ENCODE peak calls at places on chromosomes 3 and 15, in six cellular contexts. One of them, this sample, is unnamed.

GRCh38 chr15:59993950-59994401 is 10.1 kb upstream of the FOXB1 start:
- DNase-seq in breast epithelium: no peak
- DNase-seq in cardiac fibroblast: no peak
- DNase-seq in IMR-90: no peak
- DNase-seq in lower leg skin: no peak
- DNase-seq in fibroblast of the aortic adventitia: no peak
- DNase-seq in this sample: no peak

GRCh38 chr15:39908186-39908585 is 11.9 kb downstream of the GPR176 start:
- DNase-seq in breast epithelium: no peak
- DNase-seq in cardiac fibroblast: peak
- DNase-seq in IMR-90: peak
- DNase-seq in lower leg skin: no peak
- DNase-seq in fibroblast of the aortic adventitia: peak
- DNase-seq in this sample: peak

GRCh38 chr3:5038243-5038642 is 59.0 kb downstream of the BHLHE40 start:
- DNase-seq in breast epithelium: no peak
- DNase-seq in cardiac fibroblast: no peak
- DNase-seq in IMR-90: no peak
- DNase-seq in lower leg skin: no peak
- DNase-seq in fibroblast of the aortic adventitia: no peak
- DNase-seq in this sample: no peak

GRCh38 chr15:92612891-92613290 is 42.7 kb downstream of the FAM174B start:
- DNase-seq in breast epithelium: no peak
- DNase-seq in cardiac fibroblast: no peak
- DNase-seq in IMR-90: no peak
- DNase-seq in lower leg skin: no peak
- DNase-seq in fibroblast of the aortic adventitia: no peak
- DNase-seq in this sample: no peak

GRCh38 chr3:24857945-24858344 is 363.3 kb upstream of the THRB start:
- DNase-seq in breast epithelium: no peak
- DNase-seq in cardiac fibroblast: no peak
- DNase-seq in IMR-90: no peak
- DNase-seq in lower leg skin: no peak
- DNase-seq in fibroblast of the aortic adventitia: no peak
- DNase-seq in this sample: no peak

GRCh38 chr3:184129012-184129411 is 6.1 kb upstream of the EIF2B5 start:
- DNase-seq in breast epithelium: no peak
- DNase-seq in cardiac fibroblast: peak
- DNase-seq in IMR-90: peak
- DNase-seq in lower leg skin: no peak
- DNase-seq in fibroblast of the aortic adventitia: peak
- DNase-seq in this sample: peak

GRCh38 chr3:56858331-56858730 is 56.6 kb upstream of the ARHGEF3 start:
- DNase-seq in breast epithelium: no peak
- DNase-seq in cardiac fibroblast: no peak
- DNase-seq in IMR-90: no peak
- DNase-seq in lower leg skin: no peak
- DNase-seq in fibroblast of the aortic adventitia: no peak
- DNase-seq in this sample: no peak

GRCh38 chr3:156681003-156681402 is 6.6 kb downstream of the TIPARP start:
- DNase-seq in breast epithelium: peak
- DNase-seq in cardiac fibroblast: peak
- DNase-seq in IMR-90: peak
- DNase-seq in lower leg skin: peak
- DNase-seq in fibroblast of the aortic adventitia: peak
- DNase-seq in this sample: peak

GRCh38 chr3:138909904-138910303 is 37.0 kb downstream of the FOXL2 start:
- DNase-seq in breast epithelium: no peak
- DNase-seq in cardiac fibroblast: no peak
- DNase-seq in IMR-90: no peak
- DNase-seq in lower leg skin: no peak
- DNase-seq in fibroblast of the aortic adventitia: no peak
- DNase-seq in this sample: no peak

GRCh38 chr3:87442460-87442859 is 166.1 kb upstream of the POU1F1 start:
- DNase-seq in breast epithelium: no peak
- DNase-seq in cardiac fibroblast: no peak
- DNase-seq in IMR-90: no peak
- DNase-seq in lower leg skin: no peak
- DNase-seq in fibroblast of the aortic adventitia: no peak
- DNase-seq in this sample: no peak

GRCh38 chr3:156908398-156908797 is 82.2 kb downstream of the LEKR1 start:
- DNase-seq in breast epithelium: no peak
- DNase-seq in cardiac fibroblast: no peak
- DNase-seq in IMR-90: no peak
- DNase-seq in lower leg skin: no peak
- DNase-seq in fibroblast of the aortic adventitia: no peak
- DNase-seq in this sample: no peak

GRCh38 chr3:96334779-96335178 is 479.6 kb upstream of the EPHA6 start:
- DNase-seq in breast epithelium: no peak
- DNase-seq in cardiac fibroblast: no peak
- DNase-seq in IMR-90: no peak
- DNase-seq in lower leg skin: no peak
- DNase-seq in fibroblast of the aortic adventitia: no peak
- DNase-seq in this sample: no peak

GRCh38 chr15:85941186-85941855 is 138.3 kb upstream of the AGBL1 start:
- DNase-seq in breast epithelium: no peak
- DNase-seq in cardiac fibroblast: no peak
- DNase-seq in IMR-90: no peak
- DNase-seq in lower leg skin: no peak
- DNase-seq in fibroblast of the aortic adventitia: peak
- DNase-seq in this sample: no peak

GRCh38 chr15:56098230-56098899 is 105.0 kb upstream of the NEDD4 start:
- DNase-seq in breast epithelium: no peak
- DNase-seq in cardiac fibroblast: no peak
- DNase-seq in IMR-90: peak
- DNase-seq in lower leg skin: no peak
- DNase-seq in fibroblast of the aortic adventitia: peak
- DNase-seq in this sample: no peak

GRCh38 chr3:10366681-10367101 is 45.8 kb upstream of the SEC13 start:
- DNase-seq in breast epithelium: no peak
- DNase-seq in cardiac fibroblast: peak
- DNase-seq in IMR-90: peak
- DNase-seq in lower leg skin: no peak
- DNase-seq in fibroblast of the aortic adventitia: peak
- DNase-seq in this sample: peak

GRCh38 chr3:10361375-10361774 is 40.5 kb upstream of the SEC13 start:
- DNase-seq in breast epithelium: no peak
- DNase-seq in cardiac fibroblast: no peak
- DNase-seq in IMR-90: no peak
- DNase-seq in lower leg skin: no peak
- DNase-seq in fibroblast of the aortic adventitia: no peak
- DNase-seq in this sample: no peak

GRCh38 chr3:14132120-14132519 is 7.3 kb downstream of the TMEM43 start:
- DNase-seq in breast epithelium: no peak
- DNase-seq in cardiac fibroblast: no peak
- DNase-seq in IMR-90: no peak
- DNase-seq in lower leg skin: no peak
- DNase-seq in fibroblast of the aortic adventitia: no peak
- DNase-seq in this sample: no peak

GRCh38 chr3:133393691-133394474 is 6.0 kb upstream of the BFSP2 start:
- DNase-seq in breast epithelium: peak
- DNase-seq in cardiac fibroblast: peak
- DNase-seq in IMR-90: no peak
- DNase-seq in lower leg skin: no peak
- DNase-seq in fibroblast of the aortic adventitia: peak
- DNase-seq in this sample: no peak

GRCh38 chr3:12405432-12406272 is 78.6 kb upstream of the TSEN2 start:
- DNase-seq in breast epithelium: peak
- DNase-seq in cardiac fibroblast: peak
- DNase-seq in IMR-90: peak
- DNase-seq in lower leg skin: peak
- DNase-seq in fibroblast of the aortic adventitia: peak
- DNase-seq in this sample: peak

GRCh38 chr3:23761440-23761896 is 44.3 kb upstream of the UBE2E1 start:
- DNase-seq in breast epithelium: no peak
- DNase-seq in cardiac fibroblast: peak
- DNase-seq in IMR-90: peak
- DNase-seq in lower leg skin: no peak
- DNase-seq in fibroblast of the aortic adventitia: peak
- DNase-seq in this sample: peak

DNA sequence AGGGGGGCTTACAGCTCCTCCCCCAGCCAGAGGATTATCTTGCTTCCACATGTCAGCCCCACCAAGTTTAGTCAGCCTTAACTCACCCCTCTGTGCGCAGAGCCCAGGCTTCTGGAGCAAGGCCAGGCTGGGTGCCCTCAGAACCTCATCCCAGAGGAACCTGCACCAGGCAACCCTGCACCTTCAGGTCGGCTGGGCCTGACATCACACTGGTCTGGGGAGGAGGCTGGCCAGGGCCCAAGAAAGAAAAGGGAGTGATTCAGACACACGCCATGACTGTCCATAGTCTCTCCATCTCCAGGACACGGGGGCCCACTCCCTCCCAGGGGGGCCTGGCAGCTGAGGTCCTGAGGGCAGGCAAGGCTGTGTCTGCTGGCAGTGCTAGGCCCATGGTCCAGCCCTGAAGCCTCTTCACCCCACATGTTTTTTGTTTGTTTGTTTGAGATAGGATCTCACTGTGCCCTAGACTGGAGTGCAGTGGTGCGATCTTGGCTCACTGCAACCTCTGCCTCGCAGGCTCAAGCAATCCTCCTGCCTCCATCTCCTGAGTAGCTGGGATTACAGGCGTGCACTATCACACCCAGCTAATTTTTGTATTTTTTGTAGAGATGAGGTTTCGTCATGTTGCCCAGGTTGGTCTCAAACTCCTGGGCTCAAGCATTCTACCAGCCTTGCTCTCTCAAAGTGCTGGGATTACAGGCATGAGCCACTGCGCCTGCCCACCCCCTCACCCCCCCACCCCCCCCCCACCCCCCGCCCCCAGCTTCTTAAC is 11.1 kb downstream of the TNK2 start:
- DNase-seq in breast epithelium: peak
- DNase-seq in cardiac fibroblast: peak
- DNase-seq in IMR-90: peak
- DNase-seq in lower leg skin: no peak
- DNase-seq in fibroblast of the aortic adventitia: peak
- DNase-seq in this sample: peak
- H3K4me3 ChIP-seq in breast epithelium: no peak
- H3K4me3 ChIP-seq in cardiac fibroblast: peak
- H3K4me3 ChIP-seq in IMR-90: no peak
- H3K4me3 ChIP-seq in lower leg skin: no peak
- H3K4me3 ChIP-seq in fibroblast of the aortic adventitia: peak
- H3K4me3 ChIP-seq in this sample: no peak

GRCh38 chr15:77983708-77984445 is 93.6 kb downstream of the TBC1D2B start:
- DNase-seq in breast epithelium: no peak
- DNase-seq in cardiac fibroblast: no peak
- DNase-seq in IMR-90: no peak
- DNase-seq in lower leg skin: no peak
- DNase-seq in fibroblast of the aortic adventitia: no peak
- DNase-seq in this sample: no peak
- TF ChIP-seq CTCF in breast epithelium: no peak
- TF ChIP-seq CTCF in cardiac fibroblast: no peak
- TF ChIP-seq CTCF in IMR-90: no peak
- TF ChIP-seq CTCF in lower leg skin: no peak
- TF ChIP-seq CTCF in fibroblast of the aortic adventitia: no peak
- TF ChIP-seq CTCF in this sample: peak

GRCh38 chr3:129341331-129342141 is 62.9 kb downstream of the HMCES start:
- DNase-seq in breast epithelium: no peak
- DNase-seq in cardiac fibroblast: no peak
- DNase-seq in IMR-90: no peak
- DNase-seq in lower leg skin: no peak
- DNase-seq in fibroblast of the aortic adventitia: no peak
- DNase-seq in this sample: no peak
- H3K4me3 ChIP-seq in breast epithelium: no peak
- H3K4me3 ChIP-seq in cardiac fibroblast: no peak
- H3K4me3 ChIP-seq in IMR-90: no peak
- H3K4me3 ChIP-seq in lower leg skin: no peak
- H3K4me3 ChIP-seq in fibroblast of the aortic adventitia: no peak
- H3K4me3 ChIP-seq in this sample: no peak

DNA sequence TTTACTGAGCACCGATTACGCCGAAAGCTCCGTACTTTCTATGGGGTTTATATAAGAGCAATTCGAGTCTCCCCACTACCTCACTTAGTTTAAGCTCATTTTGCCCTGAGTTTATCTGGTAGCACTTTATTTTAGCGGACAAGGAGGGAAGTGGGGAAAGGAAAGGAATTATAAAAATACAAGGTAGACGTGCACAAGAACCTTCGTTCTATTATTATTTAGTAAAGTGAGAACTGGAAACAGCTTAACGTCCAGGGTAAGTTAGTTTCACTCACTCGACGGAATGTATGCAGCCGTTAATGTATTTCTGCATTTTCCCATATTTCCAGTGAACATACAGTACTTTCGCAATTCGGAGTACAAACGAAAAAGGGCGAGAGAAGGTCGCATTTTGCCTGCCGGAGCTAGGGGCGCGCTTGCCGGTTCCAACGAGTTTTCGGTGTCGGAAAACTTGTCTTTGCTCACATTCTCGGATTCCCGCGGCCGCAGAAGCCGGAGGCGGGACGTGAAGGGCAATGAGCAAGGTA is 1.2 kb upstream of the STT3B start:
- DNase-seq in breast epithelium: no peak
- DNase-seq in cardiac fibroblast: peak
- DNase-seq in IMR-90: peak
- DNase-seq in lower leg skin: no peak
- DNase-seq in fibroblast of the aortic adventitia: no peak
- DNase-seq in this sample: peak
- TF ChIP-seq CTCF in breast epithelium: no peak
- TF ChIP-seq CTCF in cardiac fibroblast: peak
- TF ChIP-seq CTCF in IMR-90: no peak
- TF ChIP-seq CTCF in lower leg skin: no peak
- TF ChIP-seq CTCF in fibroblast of the aortic adventitia: peak
- TF ChIP-seq CTCF in this sample: peak

GRCh38 chr3:128845695-128846491 is 33.5 kb upstream of the ACAD9 start:
- DNase-seq in breast epithelium: peak
- DNase-seq in cardiac fibroblast: peak
- DNase-seq in IMR-90: peak
- DNase-seq in lower leg skin: peak
- DNase-seq in fibroblast of the aortic adventitia: peak
- DNase-seq in this sample: peak
- H3K4me3 ChIP-seq in breast epithelium: peak
- H3K4me3 ChIP-seq in cardiac fibroblast: peak
- H3K4me3 ChIP-seq in IMR-90: peak
- H3K4me3 ChIP-seq in lower leg skin: peak
- H3K4me3 ChIP-seq in fibroblast of the aortic adventitia: peak
- H3K4me3 ChIP-seq in this sample: peak

GRCh38 chr3:185823280-185824044 is 1.4 kb downstream of the IGF2BP2 start:
- DNase-seq in breast epithelium: no peak
- DNase-seq in cardiac fibroblast: peak
- DNase-seq in IMR-90: peak
- DNase-seq in lower leg skin: peak
- DNase-seq in fibroblast of the aortic adventitia: no peak
- DNase-seq in this sample: no peak
- TF ChIP-seq CTCF in breast epithelium: no peak
- TF ChIP-seq CTCF in cardiac fibroblast: peak
- TF ChIP-seq CTCF in IMR-90: no peak
- TF ChIP-seq CTCF in lower leg skin: no peak
- TF ChIP-seq CTCF in fibroblast of the aortic adventitia: peak
- TF ChIP-seq CTCF in this sample: peak

DNA sequence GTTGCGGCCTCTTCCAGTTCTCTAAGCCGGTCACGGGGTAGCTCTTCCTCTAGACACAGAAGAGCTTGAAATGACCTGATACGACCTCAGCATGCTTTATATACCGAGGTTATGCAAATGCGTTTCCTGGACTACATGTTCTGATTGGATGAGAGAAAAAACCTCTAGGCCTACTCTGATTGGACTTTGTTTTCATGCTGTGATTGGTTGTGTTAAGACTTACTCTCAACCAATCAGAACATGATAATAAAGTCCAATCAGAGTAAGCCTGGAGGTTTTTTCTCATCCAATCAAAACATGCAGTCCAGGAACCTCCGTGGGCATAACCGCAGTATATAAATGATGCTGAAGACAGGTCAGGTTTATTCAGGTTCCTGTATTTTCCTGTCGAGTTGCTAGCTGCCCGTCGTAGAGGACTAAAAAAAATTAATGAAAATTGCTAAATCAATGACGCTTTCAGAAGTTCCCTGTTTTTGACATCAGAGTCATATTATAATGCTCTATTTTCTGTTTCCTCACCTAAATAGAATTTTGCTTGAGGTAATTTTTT is 177.4 kb downstream of the POTEB3 start:
- DNase-seq in breast epithelium: no peak
- DNase-seq in cardiac fibroblast: no peak
- DNase-seq in IMR-90: no peak
- DNase-seq in lower leg skin: no peak
- DNase-seq in fibroblast of the aortic adventitia: no peak
- DNase-seq in this sample: no peak
- H3K4me3 ChIP-seq in breast epithelium: no peak
- H3K4me3 ChIP-seq in cardiac fibroblast: no peak
- H3K4me3 ChIP-seq in IMR-90: no peak
- H3K4me3 ChIP-seq in lower leg skin: no peak
- H3K4me3 ChIP-seq in fibroblast of the aortic adventitia: no peak
- H3K4me3 ChIP-seq in this sample: no peak

This sample was measured in brain microvascular endothelial cell.